ENCODE peak calls at places on chromosomes 13 and 19, in nine cellular contexts. C, M, F, H, P, G, X, L and Y are unnamed samples.

GRCh38 chr19:50248413-50248812 is 45.0 kb downstream of the MYH14 start:
- DNase-seq in C (no peak), M (no peak), F (no peak), H (no peak), P (no peak), G (no peak), X (no peak), L (no peak), Y (no peak)

GRCh38 chr13:65677906-65678305 is 1552.2 kb downstream of the PCDH9 start:
- DNase-seq in C (no peak), M (no peak), F (no peak), H (no peak), P (no peak), G (no peak), X (no peak), L (no peak), Y (no peak)

GRCh38 chr19:4215807-4216206 is 13.5 kb upstream of the EBI3 start:
- DNase-seq in C (no peak), M (no peak), F (no peak), H (no peak), P (no peak), G (no peak), X (no peak), L (no peak), Y (no peak)

GRCh38 chr13:106471957-106472543 is 63.4 kb downstream of the EFNB2 start:
- DNase-seq in C (peak; percentile 96), M (peak; percentile 73), F (no peak), H (no peak), P (peak; percentile 71), G (peak; percentile 35), X (no peak), L (peak; percentile 84), Y (no peak)

GRCh38 chr13:31328549-31329229 is 128.9 kb downstream of the B3GLCT start:
- DNase-seq in C (peak; percentile 4), M (no peak), F (no peak), H (no peak), P (no peak), G (no peak), X (no peak), L (peak; percentile 9), Y (no peak)

GRCh38 chr13:78714717-78715116 is 55.8 kb upstream of the OBI1 start:
- DNase-seq in C (no peak), M (no peak), F (no peak), H (no peak), P (no peak), G (no peak), X (no peak), L (no peak), Y (no peak)

GRCh38 chr13:96822900-96823299 is 171.4 kb downstream of the OXGR1 start:
- DNase-seq in C (no peak), M (peak; percentile 25), F (no peak), H (no peak), P (peak; percentile 4), G (peak; percentile 4), X (no peak), L (no peak), Y (no peak)

GRCh38 chr13:30616927-30617314 is 799 bp upstream of the USPL1 start:
- DNase-seq in C (peak; percentile 86), M (peak; percentile 71), F (no peak), H (peak; percentile 69), P (peak; percentile 49), G (peak; percentile 41), X (peak; percentile 81), L (peak; percentile 74), Y (peak; percentile 64)

GRCh38 chr19:40982594-40983101 is 8.4 kb upstream of the CYP2B6 start:
- DNase-seq in C (no peak), M (no peak), F (no peak), H (no peak), P (no peak), G (no peak), X (no peak), L (no peak), Y (no peak)

GRCh38 chr13:51923983-51924539 is 62.3 kb downstream of the CCDC70 start:
- DNase-seq in C (no peak), M (no peak), F (no peak), H (no peak), P (peak; percentile 30), G (no peak), X (no peak), L (no peak), Y (peak; percentile 32)

GRCh38 chr19:2625434-2625833 is 77.1 kb downstream of the GNG7 start:
- DNase-seq in C (no peak), M (peak; percentile 75), F (no peak), H (no peak), P (no peak), G (peak; percentile 28), X (no peak), L (no peak), Y (no peak)

GRCh38 chr13:41295973-41296372 is 15.1 kb upstream of the NAA16 start:
- DNase-seq in C (no peak), M (no peak), F (no peak), H (no peak), P (no peak), G (no peak), X (no peak), L (no peak), Y (no peak)

GRCh38 chr19:39937094-39937493 is 2.7 kb upstream of the FCGBP start:
- DNase-seq in C (no peak), M (no peak), F (no peak), H (no peak), P (no peak), G (peak; percentile 37), X (peak; percentile 41), L (no peak), Y (peak; percentile 70)

GRCh38 chr13:112587767-112588489 is at the start of gene TUBGCP3:
- DNase-seq in C (peak; percentile 61), M (peak; percentile 86), F (peak; percentile 71), H (peak; percentile 84), P (peak; percentile 78), G (peak; percentile 66), X (peak; percentile 86), L (peak; percentile 41), Y (peak; percentile 81)

GRCh38 chr13:112586334-112586733 is 1.6 kb downstream of the TUBGCP3 start:
- DNase-seq in C (no peak), M (no peak), F (no peak), H (no peak), P (no peak), G (no peak), X (no peak), L (no peak), Y (no peak)

GRCh38 chr13:112583592-112584277 is 4.2 kb downstream of the TUBGCP3 start:
- DNase-seq in C (no peak), M (peak; percentile 40), F (no peak), H (no peak), P (no peak), G (no peak), X (peak; percentile 75), L (no peak), Y (no peak)

GRCh38 chr13:112588490-112589297 is 741 bp upstream of the TUBGCP3 start:
- DNase-seq in C (no peak), M (no peak), F (no peak), H (no peak), P (no peak), G (peak; percentile 2), X (no peak), L (no peak), Y (peak; percentile 31)

GRCh38 chr13:112587359-112587766 is 590 bp downstream of the TUBGCP3 start:
- DNase-seq in C (peak; percentile 74), M (peak; percentile 85), F (peak; percentile 63), H (peak; percentile 94), P (peak; percentile 84), G (peak; percentile 54), X (peak; percentile 54), L (peak; percentile 43), Y (peak; percentile 76)
- TF ChIP-seq CTCF in C (peak; percentile 21), M (no peak), F (no peak), H (no peak), P (no peak), G (no peak), X (no peak), L (peak; percentile 5), Y (no peak)

GRCh38 chr19:1131718-1132552 is 28.1 kb downstream of the GPX4 start:
- DNase-seq in C (peak; percentile 70), M (peak; percentile 93), F (peak; percentile 42), H (peak; percentile 77), P (no peak), G (peak; percentile 81), X (peak; percentile 92), L (peak; percentile 63), Y (peak; percentile 96)
- TF ChIP-seq CTCF in C (peak; percentile 39), M (peak; percentile 19), F (no peak), H (no peak), P (no peak), G (no peak), X (no peak), L (no peak), Y (no peak)

DNA sequence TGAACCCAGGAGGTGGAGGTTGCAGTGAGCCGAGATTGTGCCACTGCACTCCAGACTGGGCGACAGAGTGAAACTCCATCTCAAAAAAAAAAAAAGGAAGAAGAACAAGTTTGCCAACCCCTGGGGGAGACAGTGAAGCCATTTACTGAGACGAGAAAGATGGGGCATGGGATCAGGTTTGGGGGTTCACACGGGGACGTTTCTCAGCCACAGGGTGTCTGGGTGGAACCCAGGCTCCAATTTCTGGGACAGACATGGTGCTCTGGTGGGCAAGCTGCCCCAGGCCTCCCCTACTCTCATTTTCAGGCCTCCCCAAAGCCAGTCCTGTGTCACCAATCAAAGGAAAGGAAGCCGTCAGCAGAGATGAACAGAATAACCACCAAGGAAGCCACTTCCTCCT is 13.4 kb downstream of the HSH2D start:
- DNase-seq in C (no peak), M (no peak), F (no peak), H (no peak), P (no peak), G (no peak), X (no peak), L (no peak), Y (no peak)
- TF ChIP-seq CTCF in C (no peak), M (no peak), F (no peak), H (no peak), P (no peak), G (no peak), X (no peak), L (no peak), Y (no peak)

GRCh38 chr13:105207586-105208293 is 1327.7 kb downstream of the EFNB2 start:
- DNase-seq in C (no peak), M (no peak), F (no peak), H (no peak), P (no peak), G (no peak), X (no peak), L (no peak), Y (no peak)

GRCh38 chr13:105202384-105202783 is 1333.1 kb downstream of the EFNB2 start:
- DNase-seq in C (peak; percentile 60), M (no peak), F (no peak), H (no peak), P (no peak), G (no peak), X (no peak), L (no peak), Y (no peak)
- TF ChIP-seq CTCF in C (peak; percentile 83), M (peak; percentile 34), F (peak; percentile 66), H (no peak), P (no peak), G (no peak), X (no peak), L (peak; percentile 73), Y (no peak)